ENCODE peak calls at places on chromosome X, in eight cellular contexts. R is OCI-LY7, X is fibroblast of lung, H is mesenchymal stem cell, F is hepatocyte, Y is DND-41, M is mammary epithelial cell, V is PC-3. L is an unnamed sample.

GRCh38 chrX:33307954-33308353 is 96.6 kb upstream of the DMD start:
- DNase-seq in R (no peak), X (no peak), H (no peak), F (no peak), Y (no peak), M (peak), V (peak), L (no peak)

GRCh38 chrX:106484233-106484632 is 127.5 kb upstream of the RADX start:
- DNase-seq in R (no peak), X (no peak), H (no peak), F (no peak), Y (no peak), M (no peak), V (no peak), L (no peak)

GRCh38 chrX:50200907-50201306 is at the start of gene AKAP4:
- DNase-seq in R (no peak), X (no peak), H (no peak), F (no peak), Y (no peak), M (no peak), V (no peak), L (no peak)

GRCh38 chrX:123087326-123087725 is 96.8 kb upstream of the GRIA3 start:
- DNase-seq in R (no peak), X (peak), H (peak), F (no peak), Y (no peak), M (peak), V (peak), L (no peak)

GRCh38 chrX:114051667-114052315 is 532.1 kb upstream of the HTR2C start:
- DNase-seq in R (no peak), X (no peak), H (no peak), F (no peak), Y (no peak), M (no peak), V (no peak), L (no peak)

GRCh38 chrX:56232221-56233082 is at the start of gene KLF8:
- DNase-seq in R (no peak), X (no peak), H (no peak), F (peak), Y (no peak), M (peak), V (no peak), L (peak)

GRCh38 chrX:14027031-14027430 is 2.7 kb downstream of the GEMIN8 start:
- DNase-seq in R (peak), X (peak), H (no peak), F (no peak), Y (peak), M (peak), V (peak), L (no peak)

GRCh38 chrX:75673468-75673867 is 111.6 kb downstream of the MAGEE2 start:
- DNase-seq in R (no peak), X (no peak), H (no peak), F (no peak), Y (no peak), M (no peak), V (no peak), L (no peak)

GRCh38 chrX:105610401-105610800 is 211.9 kb upstream of the NRK start:
- DNase-seq in R (no peak), X (no peak), H (peak), F (no peak), Y (no peak), M (peak), V (peak), L (no peak)

GRCh38 chrX:73581002-73581628 is 18.1 kb downstream of the CHIC1 start:
- DNase-seq in R (no peak), X (no peak), H (no peak), F (peak), Y (no peak), M (no peak), V (peak), L (no peak)

GRCh38 chrX:79266702-79267101 is 100.4 kb downstream of the ITM2A start:
- DNase-seq in R (no peak), X (no peak), H (no peak), F (no peak), Y (no peak), M (no peak), V (no peak), L (no peak)

GRCh38 chrX:12002876-12003275 is 135.4 kb upstream of the FRMPD4 start:
- DNase-seq in R (no peak), X (peak), H (no peak), F (no peak), Y (no peak), M (peak), V (peak), L (peak)

GRCh38 chrX:22742174-22742573 is 257.6 kb upstream of the DDX53 start:
- DNase-seq in R (no peak), X (peak), H (peak), F (no peak), Y (no peak), M (peak), V (peak), L (no peak)

GRCh38 chrX:149830192-149830873 is 48.6 kb downstream of the MAGEA9 start:
- DNase-seq in R (no peak), X (peak), H (peak), F (peak), Y (no peak), M (peak), V (no peak), L (no peak)

GRCh38 chrX:2539586-2539985 is 38.8 kb upstream of the DHRSX start:
- DNase-seq in R (no peak), X (no peak), H (no peak), F (no peak), Y (no peak), M (no peak), V (no peak), L (no peak)

GRCh38 chrX:135740683-135741149 is 27.3 kb downstream of the CT45A3 start:
- DNase-seq in R (peak), X (no peak), H (no peak), F (no peak), Y (peak), M (no peak), V (peak), L (peak)

GRCh38 chrX:132443196-132443595 is 45.6 kb downstream of the MBNL3 start:
- DNase-seq in R (no peak), X (no peak), H (no peak), F (no peak), Y (no peak), M (no peak), V (no peak), L (no peak)

GRCh38 chrX:16834811-16835210 is 35.4 kb downstream of the RBBP7 start:
- DNase-seq in R (no peak), X (peak), H (no peak), F (no peak), Y (no peak), M (no peak), V (no peak), L (no peak)

GRCh38 chrX:16839224-16839851 is 30.8 kb downstream of the RBBP7 start:
- DNase-seq in R (no peak), X (peak), H (no peak), F (no peak), Y (no peak), M (no peak), V (no peak), L (no peak)

GRCh38 chrX:16839852-16840460 is 30.2 kb downstream of the RBBP7 start:
- DNase-seq in R (no peak), X (peak), H (peak), F (peak), Y (no peak), M (peak), V (peak), L (peak)

GRCh38 chrX:16836371-16836770 is 33.8 kb downstream of the RBBP7 start:
- DNase-seq in R (peak), X (peak), H (peak), F (peak), Y (no peak), M (no peak), V (peak), L (no peak)

DNA sequence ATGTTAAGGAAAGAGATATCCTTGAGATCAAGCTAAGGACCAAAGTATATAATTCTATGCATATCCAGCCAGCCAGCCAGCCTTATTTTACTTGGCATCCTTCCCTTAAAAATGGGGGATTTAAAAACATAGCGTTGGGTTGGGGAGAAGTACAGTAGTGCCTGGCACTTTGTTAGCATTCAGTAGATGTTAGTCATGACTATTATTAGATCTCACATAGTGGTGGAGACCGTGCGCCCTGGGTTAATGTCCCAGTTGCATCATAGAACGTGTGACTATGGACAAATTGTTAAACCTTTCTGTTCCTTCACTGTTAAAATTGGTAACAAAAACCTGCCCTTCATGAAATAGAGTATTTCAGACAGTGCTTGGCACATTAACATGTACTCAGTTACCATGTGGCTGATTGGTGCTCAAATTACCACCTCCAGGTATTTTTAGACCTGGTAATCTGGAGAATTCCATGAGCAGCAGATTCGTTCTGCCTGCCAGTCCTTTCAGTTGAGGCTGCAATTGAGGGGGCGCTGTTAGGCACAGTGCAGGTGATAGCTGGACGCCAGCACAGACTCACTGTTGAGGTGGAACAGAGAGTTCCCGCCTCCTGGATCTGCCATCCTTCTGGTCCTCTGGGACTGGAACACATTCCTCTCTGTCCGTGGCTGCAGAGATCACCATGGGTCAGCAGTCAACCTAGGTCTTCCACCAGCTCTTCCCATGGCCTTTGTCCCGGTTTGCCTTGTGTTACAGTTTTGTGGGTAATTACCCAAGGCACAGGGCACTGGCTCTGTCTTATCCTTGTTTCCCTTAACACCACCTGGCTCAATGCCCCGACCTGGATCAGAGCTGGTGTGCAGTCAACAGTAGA is 31.7 kb downstream of the RBBP7 start:
- DNase-seq in R (no peak), X (peak), H (peak), F (peak), Y (no peak), M (peak), V (no peak), L (no peak)
- H3K4me2 ChIP-seq in R (no peak), X (peak), H (no peak), F (no peak), Y (no peak), M (no peak), V (no peak), L (no peak)

GRCh38 chrX:47278684-47279083 is 45.9 kb downstream of the USP11 start:
- DNase-seq in R (no peak), X (peak), H (no peak), F (no peak), Y (no peak), M (peak), V (peak), L (no peak)

GRCh38 chrX:47285762-47286320 is 53.0 kb downstream of the USP11 start:
- DNase-seq in R (no peak), X (peak), H (no peak), F (no peak), Y (no peak), M (no peak), V (no peak), L (no peak)

GRCh38 chrX:47283015-47283771 is 50.4 kb downstream of the USP11 start:
- DNase-seq in R (no peak), X (peak), H (no peak), F (no peak), Y (no peak), M (peak), V (no peak), L (no peak)
- H3K4me3 ChIP-seq in R (no peak), X (no peak), H (no peak), F (no peak), Y (no peak), M (no peak), V (no peak), L (no peak)

DNA sequence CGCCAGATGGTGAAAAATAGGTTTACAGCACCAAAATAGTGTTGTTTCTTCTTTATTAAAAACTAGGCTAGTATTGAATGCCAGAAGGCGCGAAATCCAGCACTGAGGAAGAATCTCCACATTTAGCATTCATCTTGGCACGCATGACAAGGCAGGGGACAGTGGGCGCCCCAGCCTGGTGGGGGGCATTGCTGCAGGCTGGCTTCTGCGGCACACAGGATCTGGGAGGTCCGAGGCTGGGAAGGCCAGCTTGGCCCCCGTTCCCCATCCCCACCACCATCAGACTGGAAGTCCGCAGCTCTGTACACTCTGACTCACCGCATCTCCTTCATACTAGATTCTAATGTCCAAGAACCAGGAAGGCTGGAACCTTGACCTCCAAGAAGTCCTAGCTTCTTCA is 75.7 kb upstream of the DDX3X start:
- DNase-seq in R (no peak), X (no peak), H (no peak), F (no peak), Y (no peak), M (no peak), V (no peak), L (no peak)
- H2AFZ ChIP-seq in R (no peak), X (no peak), H (no peak), F (no peak), Y (no peak), M (no peak), V (no peak), L (no peak)

GRCh38 chrX:153922286-153922573 is 3.8 kb downstream of the ARHGAP4 start:
- DNase-seq in R (no peak), X (no peak), H (no peak), F (no peak), Y (no peak), M (no peak), V (no peak), L (no peak)

GRCh38 chrX:153925387-153925738 is 701 bp downstream of the ARHGAP4 start:
- DNase-seq in R (peak), X (no peak), H (no peak), F (no peak), Y (no peak), M (no peak), V (no peak), L (no peak)

GRCh38 chrX:153922932-153923857 is 2.9 kb downstream of the ARHGAP4 start:
- DNase-seq in R (no peak), X (peak), H (no peak), F (peak), Y (no peak), M (peak), V (peak), L (no peak)

GRCh38 chrX:153925739-153926593 is at the start of gene ARHGAP4:
- DNase-seq in R (peak), X (no peak), H (no peak), F (no peak), Y (peak), M (no peak), V (no peak), L (no peak)

DNA sequence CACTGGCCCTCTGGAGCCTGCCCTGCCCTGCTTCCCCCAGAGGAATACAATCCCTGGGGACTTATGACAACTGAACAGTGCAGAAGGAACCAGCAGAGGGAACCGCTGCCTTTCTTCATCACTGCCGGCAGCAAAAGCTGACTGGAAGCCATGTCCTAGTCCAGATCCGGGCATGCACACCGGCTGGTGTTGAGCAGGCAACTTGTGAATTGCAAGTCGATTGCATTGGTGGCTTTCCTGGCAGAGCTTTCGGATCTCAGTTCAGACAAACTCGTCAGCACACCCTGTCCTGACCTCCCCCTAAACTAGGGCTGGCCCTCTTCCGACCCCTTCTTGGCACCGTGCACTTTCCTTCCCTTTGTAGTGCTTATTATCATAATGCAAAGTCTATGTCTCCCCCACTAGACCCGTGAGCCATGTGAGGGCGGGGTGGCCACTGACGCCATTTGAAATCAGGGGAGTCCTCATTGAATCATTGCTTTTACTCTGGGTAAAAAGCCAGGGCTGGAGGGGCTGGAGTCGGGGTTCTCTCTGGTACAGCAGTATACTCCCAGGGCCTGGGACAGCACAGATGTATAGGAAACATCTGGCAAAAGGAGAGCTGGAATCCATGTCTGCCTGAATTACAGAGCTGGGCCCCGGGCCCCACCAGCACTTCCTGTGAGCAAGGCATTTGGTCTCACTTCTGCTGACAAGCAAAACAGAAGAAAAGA is 1.8 kb downstream of the ARHGAP4 start:
- DNase-seq in R (peak), X (peak), H (peak), F (no peak), Y (peak), M (peak), V (peak), L (no peak)
- H3K4me2 ChIP-seq in R (peak), X (no peak), H (no peak), F (no peak), Y (peak), M (no peak), V (no peak), L (no peak)

DNA sequence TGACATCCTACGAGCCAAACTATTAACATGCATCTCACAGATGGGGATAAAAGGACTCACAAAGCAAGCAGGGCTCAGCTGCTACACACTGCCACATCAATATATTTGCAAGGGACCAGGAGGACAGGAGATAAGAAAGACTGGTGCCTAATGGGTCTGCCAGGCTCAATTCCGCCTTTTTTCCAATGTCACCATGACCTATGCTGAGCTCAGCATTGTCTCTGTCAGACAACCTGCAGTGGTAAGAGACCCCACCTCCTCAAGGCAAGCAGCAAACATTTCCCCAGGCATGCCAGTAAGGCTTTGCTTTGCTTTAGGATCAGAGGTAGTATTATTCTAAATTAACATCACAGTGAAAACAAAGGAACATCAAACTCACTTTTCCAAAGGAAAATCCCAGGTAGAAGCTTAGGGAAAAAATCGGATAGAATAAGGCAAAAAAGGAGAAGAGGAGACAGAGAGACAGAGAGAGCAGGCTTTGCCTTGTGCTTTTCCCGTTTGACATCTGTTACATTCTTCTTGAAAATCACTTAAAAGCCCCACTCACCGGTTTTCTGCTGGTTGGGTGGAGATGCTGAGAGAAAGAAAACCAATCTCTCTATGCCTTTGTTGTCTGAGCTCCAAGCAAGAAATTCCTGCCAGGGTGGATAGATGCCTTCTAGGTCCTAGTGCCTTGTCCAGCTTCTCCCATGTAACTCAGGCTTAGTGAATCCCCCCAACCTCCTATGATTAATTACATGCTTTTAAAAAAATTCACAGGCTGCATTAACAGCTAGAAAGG is at the start of gene DCX:
- DNase-seq in R (no peak), X (no peak), H (no peak), F (no peak), Y (no peak), M (no peak), V (no peak), L (no peak)
- H3K4me3 ChIP-seq in R (no peak), X (no peak), H (no peak), F (no peak), Y (no peak), M (no peak), V (no peak), L (no peak)

GRCh38 chrX:40107291-40108083 is 9.7 kb upstream of the BCOR start:
- DNase-seq in R (no peak), X (no peak), H (peak), F (peak), Y (no peak), M (no peak), V (peak), L (peak)
- H2AFZ ChIP-seq in R (no peak), X (no peak), H (no peak), F (peak), Y (no peak), M (no peak), V (peak), L (no peak)